ENCODE peak calls at places on chromosomes 12 and 14, in nine cellular contexts. Y, Q, A, K, R, S, P, T and M are unnamed samples.

GRCh38 chr14:24241829-24242443 is 487 bp downstream of the TINF2 start:
- DNase-seq in P (peak), T (peak), R (peak), Y (peak), Q (peak), K (peak), S (peak), A (peak), M (peak)

GRCh38 chr14:22448905-22449611 is 140.0 kb downstream of the DAD1 start:
- DNase-seq in T (no peak), R (no peak), Y (no peak), K (no peak), Q (no peak), S (no peak), A (no peak), P (no peak), M (no peak)

GRCh38 chr14:97709552-97709951 is 912.4 kb downstream of the VRK1 start:
- DNase-seq in P (no peak), S (no peak), Y (no peak), R (no peak), Q (no peak), K (no peak), A (no peak), T (peak), M (no peak)

GRCh38 chr14:100871234-100872186 is 32.0 kb downstream of the RTL1 start:
- DNase-seq in R (no peak), P (no peak), Y (no peak), S (no peak), T (no peak), K (no peak), A (no peak), Q (peak), M (peak)

GRCh38 chr12:116133609-116134214 is 143.8 kb downstream of the MED13L start:
- DNase-seq in T (no peak), Q (no peak), S (no peak), R (no peak), K (no peak), A (no peak), Y (no peak), P (no peak), M (no peak)

GRCh38 chr12:117900561-117900960 is 68.2 kb downstream of the KSR2 start:
- DNase-seq in K (no peak), S (no peak), P (no peak), Q (peak), A (no peak), R (no peak), T (no peak), Y (no peak), M (no peak)

GRCh38 chr14:68427550-68427890 is 365.3 kb downstream of the ZFP36L1 start:
- DNase-seq in R (no peak), T (no peak), P (no peak), Q (no peak), Y (no peak), K (no peak), A (no peak), S (no peak), M (no peak)

GRCh38 chr12:52249041-52249461 is 16.0 kb downstream of the KRT7 start:
- DNase-seq in A (peak), K (no peak), Q (no peak), P (no peak), Y (peak), S (no peak), R (no peak), T (peak), M (no peak)

GRCh38 chr12:9333129-9333528 is 124.9 kb upstream of the PZP start:
- DNase-seq in P (no peak), A (no peak), Q (no peak), R (no peak), K (no peak), Y (no peak), T (no peak), S (no peak), M (no peak)

GRCh38 chr14:30194769-30195168 is 267.1 kb upstream of the PRKD1 start:
- DNase-seq in K (no peak), S (no peak), Q (no peak), A (no peak), T (no peak), P (peak), Y (no peak), R (no peak), M (no peak)

GRCh38 chr12:24947541-24948451 is 1.1 kb downstream of the BCAT1 start:
- DNase-seq in Y (no peak), T (no peak), A (no peak), R (peak), P (no peak), Q (no peak), S (no peak), K (no peak), M (no peak)

GRCh38 chr14:59831121-59831730 is 39.4 kb downstream of the RTN1 start:
- DNase-seq in Y (no peak), R (no peak), K (no peak), T (no peak), Q (no peak), P (no peak), S (no peak), A (no peak), M (no peak)

GRCh38 chr12:39905152-39905551 is 200.7 kb downstream of the SLC2A13 start:
- DNase-seq in A (no peak), Y (no peak), K (no peak), S (peak), R (no peak), Q (no peak), P (peak), T (peak), M (no peak)

GRCh38 chr12:33605776-33606175 is 166.2 kb upstream of the SYT10 start:
- DNase-seq in R (peak), T (no peak), Y (no peak), P (no peak), Q (peak), S (no peak), K (no peak), A (no peak), M (no peak)

GRCh38 chr14:74217672-74218448 is 21.4 kb upstream of the VSX2 start:
- DNase-seq in T (peak), Y (peak), Q (peak), S (peak), R (peak), K (peak), A (peak), P (peak), M (peak)

GRCh38 chr14:54002653-54003052 is 46.0 kb upstream of the BMP4 start:
- DNase-seq in S (peak), T (no peak), A (no peak), P (no peak), K (no peak), R (no peak), Q (no peak), Y (no peak), M (no peak)

GRCh38 chr14:100223332-100224171 is 15.4 kb upstream of the YY1 start:
- DNase-seq in P (no peak), R (peak), T (no peak), Q (no peak), S (no peak), Y (no peak), A (peak), K (no peak), M (no peak)

GRCh38 chr14:55927059-55927458 is 191.2 kb upstream of the PELI2 start:
- DNase-seq in Q (no peak), S (no peak), Y (no peak), A (no peak), R (peak), P (no peak), T (no peak), K (no peak), M (no peak)

GRCh38 chr14:103198429-103199140 is 75.3 kb downstream of the TNFAIP2 start:
- DNase-seq in S (no peak), K (no peak), T (no peak), P (peak), Q (peak), R (no peak), Y (no peak), A (peak), M (no peak)